ENCODE peak calls at places on chromosomes 6 and 20, in four cellular contexts. T, U, M and S are unnamed samples.

GRCh38 chr6:51120016-51120415 is 301.3 kb downstream of the TFAP2B start:
- DNase-seq in T (no peak), U (no peak), M (no peak), S (no peak)

GRCh38 chr6:32973934-32974333 is 5.5 kb downstream of the BRD2 start:
- DNase-seq in T (no peak), U (no peak), M (no peak), S (no peak)

GRCh38 chr6:132132911-132133639 is 181.9 kb upstream of the CCN2 start:
- DNase-seq in T (no peak), U (peak), M (no peak), S (no peak)

GRCh38 chr20:46931699-46932098 is 37.1 kb downstream of the EYA2 start:
- DNase-seq in T (no peak), U (no peak), M (no peak), S (no peak)

GRCh38 chr6:146892613-146893401 is 294.0 kb downstream of the ADGB start:
- DNase-seq in T (no peak), U (no peak), M (no peak), S (no peak)

GRCh38 chr20:17648306-17648646 is 33.8 kb downstream of the RRBP1 start:
- DNase-seq in T (no peak), U (no peak), M (no peak), S (peak)

GRCh38 chr6:170147832-170148708 is 142.8 kb downstream of the DLL1 start:
- DNase-seq in T (no peak), U (no peak), M (no peak), S (peak)

GRCh38 chr6:118859517-118860064 is 34.4 kb upstream of the ASF1A start:
- DNase-seq in T (no peak), U (no peak), M (no peak), S (no peak)

GRCh38 chr6:36793296-36793912 is 45.8 kb downstream of the CPNE5 start:
- DNase-seq in T (no peak), U (no peak), M (no peak), S (no peak)

GRCh38 chr6:43953794-43954310 is 173.4 kb downstream of the MRPL14 start:
- DNase-seq in T (no peak), U (no peak), M (no peak), S (no peak)

GRCh38 chr6:14123331-14124105 is 5.9 kb downstream of the CD83 start:
- DNase-seq in T (no peak), U (no peak), M (no peak), S (no peak)

GRCh38 chr6:170101281-170102035 is 189.4 kb downstream of the DLL1 start:
- DNase-seq in T (no peak), U (no peak), M (no peak), S (no peak)